ENCODE peak calls at places on chromosomes 13 and 19, in five cellular contexts. V is K562, C is A549, W is IMR-90, G is GM12878. I is an unnamed sample.

GRCh38 chr13:89490661-89491060 is 1819.5 kb downstream of the SLITRK5 start:
- DNase-seq in V (no peak), C (no peak), W (no peak), G (no peak), I (no peak)

GRCh38 chr13:25217023-25217909 is 45.2 kb upstream of the AMER2 start:
- DNase-seq in V (no peak), C (peak), W (peak), G (no peak), I (no peak)

GRCh38 chr13:51977606-51978005 is 33.6 kb downstream of the ATP7B start:
- DNase-seq in V (no peak), C (no peak), W (no peak), G (no peak), I (no peak)

GRCh38 chr13:32622827-32623226 is 36.6 kb downstream of the PDS5B start:
- DNase-seq in V (no peak), C (peak), W (no peak), G (no peak), I (no peak)

GRCh38 chr13:26967119-26968038 is 204.2 kb downstream of the USP12 start:
- DNase-seq in V (no peak), C (no peak), W (no peak), G (no peak), I (no peak)

GRCh38 chr19:57052102-57052501 is 67.7 kb upstream of the USP29 start:
- DNase-seq in V (no peak), C (no peak), W (no peak), G (no peak), I (no peak)

GRCh38 chr19:44684892-44685847 is 13.8 kb upstream of the CEACAM16 start:
- DNase-seq in V (peak), C (peak), W (peak), G (no peak), I (no peak)

GRCh38 chr13:98396071-98396710 is 180.7 kb downstream of the STK24 start:
- DNase-seq in V (no peak), C (no peak), W (peak), G (no peak), I (no peak)

DNA sequence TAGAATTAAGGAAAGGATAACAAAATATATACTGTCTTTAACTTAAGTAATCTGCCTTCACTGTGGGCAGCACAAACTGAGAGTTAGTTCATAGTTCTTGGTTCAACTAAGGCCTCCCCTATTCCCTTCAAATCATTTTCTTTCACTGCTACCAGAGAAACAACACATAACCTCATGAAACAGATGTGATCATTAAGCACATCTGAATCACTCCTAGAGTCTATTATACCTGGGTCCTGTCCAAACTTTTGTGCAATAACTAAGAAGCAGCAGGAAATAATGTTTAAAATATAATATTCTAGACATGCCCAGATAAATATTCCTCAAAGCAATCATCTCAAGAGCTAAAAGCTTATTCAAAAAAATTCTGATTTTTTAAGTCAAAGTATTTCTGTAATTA is 62.9 kb downstream of the ZC3H13 start:
- DNase-seq in V (no peak), C (no peak), W (peak), G (no peak), I (no peak)
- TF ChIP-seq BHLHE40 in V (no peak), C (no peak), W (no peak), G (no peak), I (no peak)

GRCh38 chr13:71087432-71087831 is 779.6 kb downstream of the DACH1 start:
- DNase-seq in V (no peak), C (no peak), W (no peak), G (no peak), I (no peak)
- TF ChIP-seq BHLHE40 in V (no peak), C (no peak), W (no peak), G (no peak), I (no peak)

DNA sequence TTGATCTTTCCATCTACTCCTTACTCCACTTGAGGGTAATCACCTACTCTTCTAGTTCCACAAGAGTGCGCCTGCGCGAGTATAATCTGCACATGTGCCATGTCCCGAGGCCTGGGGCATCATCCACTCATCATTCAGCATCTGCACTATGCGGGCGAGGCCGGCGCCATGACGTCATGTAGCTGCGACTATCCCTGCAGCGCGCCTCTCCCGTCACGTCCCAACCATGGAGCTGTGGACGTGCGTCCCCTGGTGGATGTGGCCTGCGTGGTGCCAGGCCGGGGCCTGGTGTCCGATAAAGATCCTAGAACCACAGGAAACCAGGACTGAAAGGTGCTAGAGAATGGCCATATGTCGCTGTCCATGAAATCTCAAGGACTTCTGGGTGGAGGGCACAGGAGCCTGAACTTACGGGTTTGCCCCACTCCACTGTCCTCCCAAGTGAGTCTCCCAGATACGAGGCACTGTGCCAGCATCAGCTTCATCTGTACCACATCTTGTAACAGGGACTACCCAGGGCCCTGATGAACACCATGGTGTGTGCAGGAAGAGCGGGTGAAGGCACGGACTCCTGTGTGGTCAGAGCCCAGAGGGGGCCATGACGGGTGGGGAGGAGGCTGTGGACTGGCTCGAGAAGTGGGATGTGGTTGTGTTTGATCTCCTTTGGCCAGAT is 2.7 kb upstream of the KLK2 start:
- DNase-seq in V (peak), C (peak), W (peak), G (no peak), I (no peak)
- TF ChIP-seq BHLHE40 in V (peak), C (no peak), W (no peak), G (no peak), I (no peak)

GRCh38 chr13:23979361-23980159 is 82.3 kb upstream of the C1QTNF9B start:
- DNase-seq in V (no peak), C (peak), W (peak), G (no peak), I (peak)
- TF ChIP-seq BHLHE40 in V (no peak), C (no peak), W (no peak), G (no peak), I (no peak)

GRCh38 chr19:41527079-41527478 is 48.9 kb upstream of the CEACAM21 start:
- DNase-seq in V (no peak), C (no peak), W (no peak), G (no peak), I (no peak)
- TF ChIP-seq BHLHE40 in V (no peak), C (no peak), W (no peak), G (no peak), I (no peak)

GRCh38 chr13:99425485-99426341 is 75.6 kb upstream of the TM9SF2 start:
- DNase-seq in V (no peak), C (no peak), W (no peak), G (peak), I (no peak)
- TF ChIP-seq BHLHE40 in V (no peak), C (no peak), W (no peak), G (peak), I (no peak)

DNA sequence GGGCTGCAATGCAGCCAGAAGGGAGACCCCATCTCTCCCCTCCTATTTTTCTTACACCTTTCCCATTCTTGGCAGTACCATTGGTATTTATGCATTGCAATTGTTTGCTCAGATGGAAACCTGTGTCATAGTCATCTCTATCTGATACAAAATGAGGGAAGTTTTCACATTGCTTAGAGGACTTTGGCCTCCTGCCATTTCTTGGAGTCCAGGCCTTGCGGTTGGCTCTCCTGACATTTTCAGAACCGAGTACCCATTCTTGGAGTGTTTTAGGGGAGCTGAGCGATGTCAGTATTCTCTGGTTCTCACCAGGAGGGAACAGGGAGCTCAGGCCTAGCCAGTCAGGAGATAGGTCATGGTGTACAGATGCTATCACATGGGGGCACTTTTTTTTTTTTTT is 1.5 kb downstream of the SIN3B start:
- DNase-seq in V (no peak), C (no peak), W (peak), G (no peak), I (no peak)
- TF ChIP-seq BHLHE40 in V (no peak), C (no peak), W (no peak), G (no peak), I (no peak)

I was measured in HEK293T.